ENCODE peak calls at places on chromosomes 2 and 18, in six cellular contexts. N, G, D, M, S and F are unnamed samples.

GRCh38 chr2:16064719-16065118 is 124.4 kb downstream of the MYCN start:
- DNase-seq in S (no peak), N (no peak), M (no peak), G (no peak), D (no peak), F (no peak)

GRCh38 chr2:219404291-219404910 is 13.8 kb upstream of the DES start:
- DNase-seq in M (no peak), G (no peak), D (no peak), S (no peak), N (no peak), F (no peak)

GRCh38 chr18:5464241-5464640 is 79.6 kb downstream of the EPB41L3 start:
- DNase-seq in S (no peak), D (no peak), N (no peak), G (no peak), M (no peak), F (no peak)

GRCh38 chr2:61770746-61771145 is 83.1 kb downstream of the FAM161A start:
- DNase-seq in M (no peak), D (no peak), N (peak), G (no peak), S (no peak), F (peak)

GRCh38 chr18:10563886-10564285 is 38.1 kb downstream of the NAPG start:
- DNase-seq in M (no peak), S (no peak), D (no peak), G (no peak), N (peak), F (no peak)

GRCh38 chr2:217866457-217866856 is 136.3 kb downstream of the TNS1 start:
- DNase-seq in G (peak), S (peak), N (no peak), M (no peak), D (no peak), F (no peak)

GRCh38 chr2:27583390-27583915 is 611 bp downstream of the ZNF512 start:
- DNase-seq in S (no peak), M (peak), D (no peak), G (no peak), N (no peak), F (no peak)

GRCh38 chr2:180559766-180560165 is 420.6 kb upstream of the UBE2E3 start:
- DNase-seq in G (no peak), M (no peak), D (no peak), N (no peak), S (no peak), F (no peak)

GRCh38 chr2:228827056-228827455 is 444.0 kb downstream of the PID1 start:
- DNase-seq in S (peak), M (no peak), G (no peak), D (no peak), N (peak), F (no peak)

GRCh38 chr2:69635426-69635825 is 8.1 kb downstream of the AAK1 start:
- DNase-seq in S (no peak), D (no peak), M (no peak), G (no peak), N (no peak), F (no peak)

GRCh38 chr18:9419956-9420631 is 55.2 kb upstream of the RALBP1 start:
- DNase-seq in G (no peak), S (no peak), M (no peak), N (no peak), D (peak), F (no peak)

GRCh38 chr2:233449921-233450853 is 95.9 kb downstream of the DGKD start:
- DNase-seq in S (no peak), M (no peak), D (no peak), G (peak), N (no peak), F (no peak)

GRCh38 chr2:201579536-201579935 is 63.8 kb downstream of the TMEM237 start:
- DNase-seq in D (no peak), S (no peak), M (no peak), N (no peak), G (no peak), F (no peak)

GRCh38 chr2:226247289-226248275 is 552.0 kb downstream of the IRS1 start:
- DNase-seq in N (peak), D (no peak), S (no peak), G (no peak), M (no peak), F (no peak)

GRCh38 chr2:61411109-61411508 is 59.8 kb downstream of the USP34 start:
- DNase-seq in G (no peak), S (no peak), M (no peak), N (no peak), D (no peak), F (no peak)

GRCh38 chr18:60235164-60235563 is 137.4 kb downstream of the MC4R start:
- DNase-seq in S (no peak), D (no peak), N (peak), M (no peak), G (no peak), F (no peak)

GRCh38 chr2:130896813-130897212 is 60.1 kb downstream of the ARHGEF4 start:
- DNase-seq in D (no peak), M (no peak), N (no peak), G (peak), S (no peak), F (no peak)

GRCh38 chr18:13284330-13285027 is 65.9 kb downstream of the LDLRAD4 start:
- DNase-seq in M (no peak), D (no peak), N (no peak), S (no peak), G (no peak), F (no peak)

GRCh38 chr2:151654891-151655290 is 79.4 kb downstream of the NEB start:
- DNase-seq in D (no peak), M (no peak), N (no peak), S (no peak), G (no peak), F (no peak)

GRCh38 chr2:196453613-196454047 is 185.9 kb upstream of the CCDC150 start:
- DNase-seq in G (peak), N (peak), D (peak), M (peak), S (peak), F (peak)

GRCh38 chr2:27118525-27119329 is at the start of gene CGREF1:
- DNase-seq in G (peak), M (no peak), S (peak), D (no peak), N (peak), F (no peak)

GRCh38 chr2:118806797-118807667 is 40.4 kb downstream of the EN1 start:
- DNase-seq in S (no peak), G (peak), M (no peak), N (no peak), D (no peak), F (no peak)
- H3K4me2 ChIP-seq in S (no peak), G (peak), M (no peak), N (no peak), D (no peak), F (no peak)

GRCh38 chr2:133680399-133681044 is 112.3 kb upstream of the NCKAP5 start:
- DNase-seq in S (no peak), M (no peak), N (peak), D (no peak), G (no peak), F (no peak)

GRCh38 chr2:133676392-133677130 is 108.3 kb upstream of the NCKAP5 start:
- DNase-seq in G (no peak), M (no peak), N (no peak), S (no peak), D (no peak), F (no peak)

GRCh38 chr2:133673570-133673969 is 105.3 kb upstream of the NCKAP5 start:
- DNase-seq in S (no peak), N (no peak), G (no peak), M (no peak), D (no peak), F (no peak)

GRCh38 chr2:133674066-133674432 is 105.8 kb upstream of the NCKAP5 start:
- DNase-seq in M (no peak), G (no peak), D (no peak), N (no peak), S (no peak), F (no peak)

GRCh38 chr2:133674433-133675331 is 106.4 kb upstream of the NCKAP5 start:
- DNase-seq in M (no peak), N (peak), D (no peak), G (peak), S (no peak), F (no peak)
- TF ChIP-seq EZH2phosphoT487 in M (no peak), N (no peak), D (no peak), G (no peak), S (no peak), F (no peak)

GRCh38 chr2:204683384-204683783 is 138.1 kb downstream of the PARD3B start:
- DNase-seq in M (no peak), D (no peak), S (no peak), N (no peak), G (no peak), F (no peak)
- H3K4me2 ChIP-seq in M (no peak), D (no peak), S (no peak), N (no peak), G (no peak), F (no peak)

GRCh38 chr18:23113576-23113975 is 21.7 kb upstream of the CABLES1 start:
- DNase-seq in M (no peak), D (no peak), G (no peak), S (no peak), N (no peak), F (no peak)
- TF ChIP-seq EZH2phosphoT487 in M (no peak), D (no peak), G (no peak), S (no peak), N (no peak), F (no peak)

GRCh38 chr18:52945552-52945951 is 605.6 kb downstream of the DCC start:
- DNase-seq in M (no peak), D (no peak), G (no peak), S (no peak), N (no peak), F (no peak)

GRCh38 chr18:52948878-52949444 is 609.0 kb downstream of the DCC start:
- DNase-seq in D (no peak), N (no peak), S (peak), M (no peak), G (no peak), F (no peak)

GRCh38 chr18:52953435-52953834 is 613.4 kb downstream of the DCC start:
- DNase-seq in N (no peak), M (no peak), G (no peak), S (no peak), D (no peak), F (no peak)

DNA sequence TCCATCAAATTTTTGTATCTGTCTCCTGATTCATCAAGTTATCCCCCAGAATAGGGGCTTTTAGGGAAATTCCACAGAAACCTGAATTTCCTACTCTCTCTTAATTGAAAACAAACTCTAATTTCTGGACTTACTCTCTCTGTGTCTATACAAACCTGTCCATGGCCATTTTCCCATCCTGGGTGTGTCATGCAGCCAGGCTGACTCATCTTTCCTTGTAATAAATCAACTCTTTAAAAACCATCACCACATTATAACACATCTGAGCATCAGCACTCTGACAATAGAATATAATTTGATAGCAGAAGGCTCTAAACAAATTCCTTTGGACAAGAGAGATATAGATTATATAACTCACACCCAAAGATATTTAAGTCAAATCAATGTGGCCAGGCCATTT is 610.2 kb downstream of the DCC start:
- DNase-seq in D (no peak), N (peak), G (no peak), M (no peak), S (no peak), F (no peak)
- H3K4me2 ChIP-seq in D (no peak), N (no peak), G (no peak), M (no peak), S (no peak), F (no peak)

GRCh38 chr2:37189452-37190153 is 1.1 kb upstream of the SULT6B1 start:
- DNase-seq in N (peak), D (no peak), M (no peak), S (no peak), G (peak), F (peak)
- TF ChIP-seq EZH2phosphoT487 in N (no peak), D (no peak), M (no peak), S (no peak), G (no peak), F (no peak)